ENCODE peak calls at places on chromosome 6, in six cellular contexts. U, S, H, E, A and V are unnamed samples.

GRCh38 chr6:34650823-34651222 is 45.7 kb downstream of the ILRUN start:
- DNase-seq in U (no peak), S (no peak), H (no peak), E (no peak), A (no peak), V (no peak)

GRCh38 chr6:25747477-25747876 is 7.1 kb upstream of the SLC17A4 start:
- DNase-seq in U (no peak), S (no peak), H (no peak), E (no peak), A (no peak), V (no peak)

GRCh38 chr6:4135665-4136353 is 434 bp upstream of the ECI2 start:
- DNase-seq in U (peak; percentile 97), S (peak; percentile 94), H (peak; percentile 100), E (peak; percentile 99), A (peak; percentile 98), V (peak; percentile 83)

GRCh38 chr6:133741375-133741861 is 147.5 kb upstream of the TCF21 start:
- DNase-seq in U (no peak), S (no peak), H (peak; percentile 13), E (no peak), A (no peak), V (no peak)

GRCh38 chr6:53651149-53651763 is 14.3 kb downstream of the KLHL31 start:
- DNase-seq in U (peak; percentile 70), S (peak; percentile 61), H (peak; percentile 90), E (peak; percentile 43), A (no peak), V (peak; percentile 22)

GRCh38 chr6:135851442-135852271 is at the start of gene PDE7B:
- DNase-seq in U (peak; percentile 76), S (peak; percentile 58), H (peak; percentile 45), E (no peak), A (peak; percentile 83), V (peak; percentile 47)

GRCh38 chr6:27311806-27312145 is 297 bp downstream of the POM121L2 start:
- DNase-seq in U (no peak), S (no peak), H (no peak), E (no peak), A (no peak), V (no peak)

GRCh38 chr6:126312013-126312665 is 27.8 kb upstream of the CENPW start:
- DNase-seq in U (peak; percentile 27), S (peak; percentile 16), H (peak; percentile 29), E (peak; percentile 35), A (peak; percentile 71), V (no peak)

GRCh38 chr6:147506704-147507114 is 1.8 kb upstream of the SAMD5 start:
- DNase-seq in U (peak; percentile 64), S (peak; percentile 85), H (peak; percentile 79), E (peak; percentile 85), A (peak; percentile 96), V (no peak)

GRCh38 chr6:31397901-31398300 is 5.5 kb upstream of the MICA start:
- DNase-seq in U (no peak), S (no peak), H (no peak), E (no peak), A (no peak), V (no peak)

GRCh38 chr6:135088818-135089809 is 34.5 kb upstream of the HBS1L start:
- DNase-seq in U (no peak), S (no peak), H (no peak), E (peak; percentile 52), A (no peak), V (no peak)

GRCh38 chr6:136524936-136525413 is 25.2 kb downstream of the MAP7 start:
- DNase-seq in U (no peak), S (no peak), H (no peak), E (no peak), A (no peak), V (no peak)

GRCh38 chr6:104625536-104625935 is 234.2 kb downstream of the HACE1 start:
- DNase-seq in U (peak; percentile 49), S (no peak), H (no peak), E (no peak), A (peak; percentile 3), V (no peak)

GRCh38 chr6:139738801-139739490 is 364.5 kb upstream of the CITED2 start:
- DNase-seq in U (no peak), S (no peak), H (no peak), E (no peak), A (no peak), V (no peak)

GRCh38 chr6:51515052-51515402 is 572.4 kb downstream of the PKHD1 start:
- DNase-seq in U (no peak), S (no peak), H (no peak), E (no peak), A (no peak), V (no peak)
- TF ChIP-seq CTCF in U (peak; percentile 26), S (no peak), H (no peak), E (no peak), A (no peak), V (no peak)

DNA sequence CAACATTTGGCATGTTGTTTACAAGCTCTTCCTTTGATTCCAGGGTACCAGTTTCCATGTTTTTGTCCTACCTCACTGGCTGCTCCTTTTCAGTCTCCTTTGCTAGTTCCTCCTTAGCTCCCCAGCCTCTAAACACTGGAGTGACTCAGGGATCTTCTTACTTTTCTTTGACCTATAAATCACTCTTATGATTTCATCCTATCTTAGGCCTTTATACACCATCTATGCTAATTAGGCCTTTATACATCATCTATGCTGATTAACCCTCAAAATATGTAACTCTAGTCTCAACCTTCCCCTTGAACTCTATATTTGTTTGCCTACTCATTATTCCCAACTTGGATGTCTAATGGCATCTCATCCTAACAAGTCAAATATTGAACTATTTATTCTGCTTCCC is 9.5 kb downstream of the TMEM30A start:
- DNase-seq in U (no peak), S (no peak), H (no peak), E (no peak), A (peak; percentile 35), V (no peak)
- TF ChIP-seq CTCF in U (no peak), S (no peak), H (no peak), E (no peak), A (no peak), V (no peak)

GRCh38 chr6:110738899-110739365 is 76.3 kb downstream of the CDK19 start:
- DNase-seq in U (no peak), S (no peak), H (no peak), E (no peak), A (no peak), V (no peak)
- TF ChIP-seq CTCF in U (no peak), S (no peak), H (no peak), E (no peak), A (no peak), V (no peak)

DNA sequence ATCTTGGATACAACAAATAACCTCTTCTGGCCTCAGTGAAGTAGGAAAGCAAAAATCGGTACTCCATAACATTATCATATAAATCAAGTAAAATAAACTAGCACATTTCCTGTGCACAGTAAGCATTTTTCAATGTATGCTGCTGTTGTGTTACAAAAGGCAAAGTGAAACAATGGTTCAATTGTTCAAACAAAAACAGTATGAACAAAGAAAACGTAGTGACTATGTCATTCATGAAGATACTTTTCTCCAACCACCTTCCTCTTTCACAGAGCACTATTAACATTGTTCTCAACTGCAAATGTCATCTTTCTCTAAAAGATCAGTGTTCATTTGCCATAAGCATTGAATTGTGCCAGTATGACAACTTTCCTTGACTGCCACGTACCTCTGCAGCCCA is 318.6 kb upstream of the PRDM1 start:
- DNase-seq in U (no peak), S (no peak), H (no peak), E (no peak), A (no peak), V (no peak)
- TF ChIP-seq CTCF in U (no peak), S (no peak), H (no peak), E (no peak), A (no peak), V (no peak)

DNA sequence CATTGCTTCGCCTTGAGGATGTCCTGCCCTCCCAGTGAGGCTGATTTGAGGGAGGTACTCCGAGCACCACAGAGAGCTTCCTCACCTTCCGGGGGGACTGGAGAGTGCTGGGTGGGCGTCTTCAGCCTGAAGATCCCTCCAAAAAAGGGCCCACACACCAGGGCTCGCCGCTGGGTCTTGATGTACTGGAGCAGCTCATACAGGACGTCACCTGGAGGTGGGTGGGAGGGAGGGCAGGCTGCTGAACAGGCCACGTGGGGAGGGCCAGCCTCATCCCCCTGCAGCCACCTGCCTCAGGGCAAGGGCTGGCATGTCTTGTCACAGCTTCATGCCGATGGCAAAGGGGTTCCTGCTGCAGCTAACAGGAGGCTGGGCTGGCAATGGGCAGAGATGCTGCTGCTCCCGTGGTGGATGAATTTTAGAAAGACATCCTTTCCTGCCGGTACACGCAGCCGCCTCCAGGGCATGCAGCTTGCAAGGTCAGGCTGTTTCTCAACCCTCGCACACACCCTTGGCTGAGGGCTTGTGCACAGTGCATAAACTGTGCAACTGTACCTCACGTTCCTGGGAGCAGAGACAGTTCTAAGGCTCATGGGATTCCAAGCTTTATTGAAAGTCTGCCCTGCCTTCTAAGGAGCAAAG is 14.0 kb downstream of the ETV7 start:
- DNase-seq in U (no peak), S (no peak), H (no peak), E (no peak), A (no peak), V (no peak)
- TF ChIP-seq CTCF in U (no peak), S (no peak), H (no peak), E (no peak), A (no peak), V (no peak)